ENCODE peak calls at places on chromosomes 4 and X, in six cellular contexts. S, I, C, V, D and E are unnamed samples.
A peak's percentile ranks its signal among the peaks of the same experiment; 100 is the strongest.

GRCh38 chr4:109803924-109804571 is 2.2 kb upstream of the CFI start:
- DNase-seq in V (no peak), D (peak; percentile 57), S (no peak), I (peak; percentile 56), C (peak; percentile 79), E (peak; percentile 43)

GRCh38 chr4:78512357-78512920 is 39.1 kb upstream of the ANXA3 start:
- DNase-seq in C (peak; percentile 25), S (no peak), D (peak; percentile 10), V (peak; percentile 67), I (peak; percentile 71), E (no peak)

GRCh38 chr4:55173580-55173979 is 48.2 kb upstream of the KDR start:
- DNase-seq in C (peak; percentile 68), S (no peak), D (no peak), I (peak; percentile 74), V (no peak), E (no peak)

GRCh38 chr4:118225521-118225920 is 127.3 kb downstream of the PRSS12 start:
- DNase-seq in S (no peak), D (no peak), C (no peak), V (no peak), I (no peak), E (no peak)

GRCh38 chr4:6183740-6184139 is 16.6 kb downstream of the JAKMIP1 start:
- DNase-seq in C (no peak), D (no peak), I (no peak), S (no peak), V (no peak), E (peak; percentile 65)

GRCh38 chr4:167779864-167780263 is 312.5 kb upstream of the ANXA10 start:
- DNase-seq in D (no peak), C (peak; percentile 8), V (no peak), I (no peak), S (no peak), E (no peak)

GRCh38 chrX:130086414-130087207 is 23.7 kb downstream of the ELF4 start:
- DNase-seq in S (no peak), C (no peak), V (peak; percentile 49), I (no peak), D (no peak), E (peak; percentile 54)

GRCh38 chr4:185134176-185134869 is 8.7 kb upstream of the SLC25A4 start:
- DNase-seq in S (no peak), D (peak; percentile 42), C (peak; percentile 75), V (no peak), I (peak; percentile 56), E (peak; percentile 69)

GRCh38 chr4:6668391-6668790 is 25.3 kb upstream of the S100P start:
- DNase-seq in D (no peak), I (no peak), S (no peak), C (peak; percentile 52), V (no peak), E (no peak)

GRCh38 chr4:117796677-117797076 is 237.6 kb upstream of the NDST3 start:
- DNase-seq in S (no peak), D (no peak), V (no peak), I (peak; percentile 9), C (no peak), E (no peak)

GRCh38 chr4:99946346-99947189 is at the start of gene DNAJB14:
- DNase-seq in S (peak; percentile 90), V (peak; percentile 91), C (peak; percentile 74), D (peak; percentile 47), I (peak; percentile 81), E (peak; percentile 85)

GRCh38 chr4:95548738-95549245 is at the start of gene UNC5C:
- DNase-seq in C (peak; percentile 38), S (peak; percentile 66), D (no peak), I (peak; percentile 32), V (peak; percentile 24), E (no peak)
- TF ChIP-seq CTCF in C (no peak), S (no peak), D (no peak), I (no peak), V (no peak), E (no peak)

DNA sequence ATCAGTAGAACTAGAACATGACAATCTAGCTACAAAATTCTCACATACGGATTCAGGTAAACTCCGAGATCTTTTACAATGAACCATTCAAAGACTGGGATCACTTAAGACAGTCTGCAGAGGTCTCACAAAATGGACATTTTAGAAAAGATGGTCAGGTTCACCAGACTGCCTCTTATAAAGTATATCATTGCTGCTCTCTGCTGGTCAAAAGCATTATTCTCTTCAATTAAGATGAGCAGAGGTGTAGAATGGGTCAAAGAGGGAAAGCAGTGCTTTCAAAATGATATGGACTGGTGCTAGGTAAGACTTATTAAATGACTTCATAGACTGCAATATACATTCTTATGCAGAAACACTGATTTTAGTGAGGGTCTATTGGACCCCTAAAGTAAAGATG is 434.7 kb downstream of the PACRGL start:
- DNase-seq in V (no peak), S (no peak), I (peak; percentile 62), D (no peak), C (peak; percentile 16), E (no peak)
- TF ChIP-seq CTCF in V (no peak), S (no peak), I (peak; percentile 30), D (peak; percentile 21), C (no peak), E (no peak)

GRCh38 chr4:2745981-2746806 is 9.9 kb downstream of the TNIP2 start:
- DNase-seq in D (no peak), I (peak; percentile 54), C (peak; percentile 43), S (peak; percentile 32), V (no peak), E (peak; percentile 94)

GRCh38 chr4:2753444-2753843 is 2.7 kb downstream of the TNIP2 start:
- DNase-seq in I (no peak), D (no peak), V (no peak), C (no peak), S (no peak), E (no peak)

GRCh38 chr4:2754848-2755820 is 1.0 kb downstream of the TNIP2 start:
- DNase-seq in S (no peak), I (no peak), V (no peak), D (no peak), C (no peak), E (no peak)

GRCh38 chr4:2746891-2747695 is 9.0 kb downstream of the TNIP2 start:
- DNase-seq in I (peak; percentile 22), V (no peak), S (peak; percentile 57), D (no peak), C (no peak), E (no peak)

GRCh38 chr4:2750719-2751605 is 5.2 kb downstream of the TNIP2 start:
- DNase-seq in D (no peak), I (no peak), S (no peak), C (peak; percentile 28), V (peak; percentile 60), E (no peak)
- TF ChIP-seq CTCF in D (no peak), I (no peak), S (no peak), C (no peak), V (no peak), E (no peak)

GRCh38 chrX:119391279-119391678 is 7.9 kb upstream of the SLC25A43 start:
- DNase-seq in D (peak; percentile 22), C (peak; percentile 58), I (peak; percentile 34), S (no peak), V (no peak), E (peak; percentile 27)
- TF ChIP-seq CTCF in D (peak; percentile 37), C (peak; percentile 54), I (peak; percentile 15), S (no peak), V (no peak), E (no peak)

DNA sequence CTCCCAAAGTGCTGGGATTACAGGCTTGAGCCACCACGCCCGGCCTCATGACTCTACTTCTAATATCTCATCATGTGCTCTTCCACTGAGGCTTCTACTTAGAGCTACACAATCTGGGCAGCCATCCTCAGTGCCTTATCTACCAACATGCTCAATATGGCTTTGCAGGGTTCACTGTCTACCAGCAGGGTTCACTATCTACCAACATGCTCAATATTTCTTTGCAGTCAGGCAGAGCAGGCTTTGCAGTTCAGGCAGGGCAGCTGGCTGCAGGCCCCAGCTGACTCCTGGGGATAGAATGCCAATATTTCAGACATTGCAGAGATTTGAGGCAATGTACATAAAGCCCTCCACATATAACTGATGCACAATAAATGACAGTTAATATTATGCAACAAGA is 47.5 kb downstream of the PKD2 start:
- DNase-seq in D (peak; percentile 70), I (peak; percentile 77), C (peak; percentile 85), V (no peak), S (no peak), E (peak; percentile 18)
- TF ChIP-seq CTCF in D (peak; percentile 93), I (peak; percentile 72), C (peak; percentile 78), V (peak; percentile 10), S (peak; percentile 7), E (peak; percentile 27)

GRCh38 chr4:10273030-10273429 is 156.4 kb upstream of the WDR1 start:
- DNase-seq in D (no peak), I (no peak), S (no peak), C (no peak), V (no peak), E (no peak)

GRCh38 chr4:10272511-10272910 is 155.9 kb upstream of the WDR1 start:
- DNase-seq in S (no peak), V (no peak), I (no peak), C (no peak), D (no peak), E (no peak)

GRCh38 chr4:10267066-10267465 is 150.5 kb upstream of the WDR1 start:
- DNase-seq in D (no peak), C (no peak), S (no peak), I (no peak), V (no peak), E (no peak)
- TF ChIP-seq CTCF in D (no peak), C (no peak), S (no peak), I (no peak), V (no peak), E (no peak)

DNA sequence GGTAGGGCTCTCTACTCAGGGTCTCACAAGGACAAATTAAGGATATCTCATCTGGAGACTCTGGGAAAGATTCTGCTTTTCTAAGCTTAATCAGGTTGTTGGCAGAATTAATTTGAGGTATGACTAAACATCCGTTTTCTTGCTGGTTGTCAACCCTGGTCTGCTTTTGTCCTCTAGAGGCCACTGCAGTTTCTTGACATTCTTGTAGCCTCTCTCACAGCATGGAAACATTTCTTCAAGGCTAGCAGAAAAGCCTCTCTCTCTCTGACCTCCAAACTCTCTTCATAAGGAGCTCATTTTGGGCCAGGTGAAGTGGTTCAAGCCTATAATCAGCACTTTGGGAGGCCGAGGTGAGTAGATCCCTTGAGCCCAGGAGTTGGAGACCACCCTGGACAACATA is 749.5 kb upstream of the PCDH7 start:
- DNase-seq in D (no peak), C (no peak), I (peak; percentile 7), V (no peak), S (no peak), E (no peak)
- TF ChIP-seq CTCF in D (no peak), C (no peak), I (no peak), V (no peak), S (no peak), E (no peak)

GRCh38 chrX:39642071-39642470 is 455.7 kb downstream of the BCOR start:
- DNase-seq in S (no peak), V (no peak), D (peak; percentile 11), I (peak; percentile 1), C (peak; percentile 13), E (no peak)
- TF ChIP-seq CTCF in S (no peak), V (no peak), D (no peak), I (no peak), C (no peak), E (no peak)

DNA sequence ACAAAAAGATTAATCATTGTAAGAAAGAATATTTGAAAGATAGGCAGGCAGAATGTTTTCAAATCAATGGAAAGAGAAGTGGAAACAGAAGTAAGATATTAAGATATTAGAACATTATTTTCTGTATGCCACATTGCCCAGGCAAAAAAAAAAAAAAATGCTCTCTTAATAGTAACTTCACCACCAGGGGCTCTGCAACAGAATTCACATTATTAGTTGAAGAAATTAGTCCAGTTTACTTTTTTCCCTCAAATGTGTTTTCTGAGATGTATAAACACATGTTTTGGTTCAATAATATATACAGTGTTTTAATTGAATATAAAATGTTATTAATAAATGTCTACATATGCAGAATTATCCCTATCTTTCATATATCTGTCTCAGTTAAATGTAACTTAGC is 78.0 kb upstream of the ADAD1 start:
- DNase-seq in C (peak; percentile 13), S (no peak), D (no peak), I (no peak), V (no peak), E (no peak)
- TF ChIP-seq CTCF in C (peak; percentile 46), S (no peak), D (no peak), I (peak; percentile 4), V (no peak), E (no peak)